ENCODE peak calls at places on chromosomes 3 and 15, in four cellular contexts. N, B, U and M are unnamed samples. For H3K27me3, the result is how much of the 10 kb centered on the place peaks cover.

GRCh38 chr15:63890617-63891016 is 56.9 kb upstream of the HERC1 start:
- DNase-seq in U (no peak), B (no peak), N (no peak), M (no peak)

GRCh38 chr15:79185199-79185598 is 94.6 kb upstream of the RASGRF1 start:
- DNase-seq in N (no peak), U (no peak), B (no peak), M (no peak)

GRCh38 chr3:114879059-114880031 is 267.7 kb downstream of the ZBTB20 start:
- DNase-seq in U (no peak), B (no peak), N (no peak), M (no peak)

GRCh38 chr15:64753419-64754185 is 21.8 kb downstream of the RBPMS2 start:
- DNase-seq in N (no peak), U (no peak), B (no peak), M (no peak)

GRCh38 chr3:194565597-194566190 is 67.5 kb downstream of the TMEM44 start:
- DNase-seq in N (no peak), B (no peak), U (no peak), M (no peak)

GRCh38 chr3:197234947-197235914 is 63.2 kb downstream of the DLG1 start:
- DNase-seq in N (no peak), U (no peak), B (no peak), M (no peak)

GRCh38 chr15:57924536-57924935 is 141.0 kb downstream of the ALDH1A2 start:
- DNase-seq in B (no peak), U (no peak), N (no peak), M (no peak)

GRCh38 chr15:75123395-75123794 is 78.3 kb upstream of the C15orf39 start:
- DNase-seq in N (no peak), B (no peak), U (no peak), M (no peak)

GRCh38 chr3:98971183-98971681 is 69.7 kb upstream of the DCBLD2 start:
- DNase-seq in N (no peak), B (no peak), U (no peak), M (no peak)

GRCh38 chr15:94021621-94022320 is 209.6 kb upstream of the MCTP2 start:
- DNase-seq in U (no peak), B (no peak), N (peak), M (no peak)

GRCh38 chr3:128445357-128445756 is 21.3 kb downstream of the DNAJB8 start:
- DNase-seq in U (no peak), N (no peak), B (no peak), M (no peak)
- TF ChIP-seq CTCF in U (no peak), N (no peak), B (no peak), M (no peak)

GRCh38 chr3:29612536-29612935 is 331.7 kb downstream of the RBMS3 start:
- DNase-seq in B (no peak), N (no peak), U (no peak), M (no peak)

GRCh38 chr3:29614954-29615353 is 334.1 kb downstream of the RBMS3 start:
- DNase-seq in U (no peak), B (no peak), N (no peak), M (no peak)

GRCh38 chr3:29609007-29609805 is 328.3 kb downstream of the RBMS3 start:
- DNase-seq in U (no peak), B (no peak), N (no peak), M (no peak)

GRCh38 chr3:29610781-29611180 is 329.9 kb downstream of the RBMS3 start:
- DNase-seq in B (no peak), N (no peak), U (no peak), M (no peak)

DNA sequence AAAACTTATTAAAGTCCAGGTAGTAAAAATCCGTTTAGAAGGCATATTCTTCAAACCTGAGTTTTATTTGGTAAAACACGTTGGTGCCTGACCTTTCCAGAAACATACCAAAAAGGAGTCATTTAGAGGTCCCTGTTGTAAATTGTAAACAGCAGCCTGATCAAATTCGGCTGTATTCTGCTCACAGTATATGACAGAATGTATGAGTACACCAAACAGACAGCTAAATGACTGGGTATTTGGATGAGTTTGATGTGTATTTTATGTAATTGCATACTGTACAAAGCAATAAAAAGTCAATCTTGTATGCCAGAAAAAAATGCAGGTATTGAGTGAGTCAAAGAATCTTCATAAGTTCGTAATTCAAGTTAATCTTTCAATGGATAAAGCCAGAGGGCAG is 330.4 kb downstream of the RBMS3 start:
- DNase-seq in B (no peak), U (no peak), N (no peak), M (no peak)
- H3K27me3 ChIP-seq in B (under half), U (under half), N (under half), M (under half)

GRCh38 chr3:78978037-78978436 is 789.8 kb downstream of the ROBO1 start:
- DNase-seq in B (no peak), U (no peak), N (no peak), M (no peak)
- TF ChIP-seq CTCF in B (peak), U (peak), N (no peak), M (peak)

DNA sequence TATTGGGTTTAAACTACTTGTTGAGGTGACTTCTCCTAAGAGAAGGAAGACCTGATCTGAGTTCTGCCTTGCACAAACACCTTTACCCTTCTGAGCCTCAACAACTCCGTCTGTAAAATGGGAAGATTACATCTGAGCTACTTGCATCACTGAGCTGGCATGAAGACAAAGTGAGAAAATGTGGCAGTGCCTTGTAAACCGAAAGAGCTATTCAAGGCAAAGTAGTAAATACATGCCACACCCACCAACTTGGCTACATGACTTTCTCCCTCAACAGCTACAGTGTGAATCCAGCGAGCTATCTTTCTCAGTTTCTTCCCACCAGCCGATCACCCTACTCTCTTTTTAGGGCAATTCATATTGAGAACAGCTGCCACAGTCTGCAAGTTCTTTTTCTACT is 148.3 kb downstream of the FOXB1 start:
- DNase-seq in B (no peak), N (no peak), U (no peak), M (no peak)
- H3K27me3 ChIP-seq in B (under half), N (under half), U (under half), M (half or more)

GRCh38 chr15:41860049-41860828 is 21.6 kb downstream of the PLA2G4B start:
- DNase-seq in U (no peak), N (peak), B (no peak), M (no peak)
- TF ChIP-seq CTCF in U (no peak), N (no peak), B (peak), M (peak)

DNA sequence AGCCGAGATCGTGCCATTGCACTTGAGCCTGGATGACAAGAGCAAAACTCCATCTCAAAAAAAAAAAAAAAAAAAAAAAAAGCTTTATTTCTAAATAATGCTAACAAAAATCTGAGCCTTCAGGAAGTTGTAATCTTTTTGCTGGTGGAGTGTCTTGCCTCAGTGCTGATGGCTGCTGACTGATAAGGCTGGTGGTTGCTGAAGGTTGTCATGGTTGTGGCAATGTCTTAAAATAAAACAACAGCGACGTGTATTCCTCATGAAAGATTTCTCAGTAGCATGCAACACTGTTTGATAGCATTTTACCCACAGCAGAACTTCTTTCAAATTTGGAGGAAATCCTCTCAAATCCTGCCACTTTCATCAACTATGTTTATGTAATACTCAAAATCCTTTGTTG is 77.4 kb upstream of the PTPRG start:
- DNase-seq in N (no peak), B (no peak), U (no peak), M (no peak)
- H3K27me3 ChIP-seq in N (under half), B (under half), U (under half), M (under half)

GRCh38 chr15:44296625-44297524 is 8.4 kb downstream of the GOLM2 start:
- DNase-seq in B (no peak), N (no peak), U (no peak), M (no peak)

GRCh38 chr15:44300567-44300966 is 12.0 kb downstream of the GOLM2 start:
- DNase-seq in U (no peak), B (no peak), N (no peak), M (no peak)

GRCh38 chr15:44299997-44300396 is 11.5 kb downstream of the GOLM2 start:
- DNase-seq in N (no peak), B (no peak), U (no peak), M (no peak)

GRCh38 chr15:44295909-44296420 is 7.4 kb downstream of the GOLM2 start:
- DNase-seq in U (no peak), B (no peak), N (no peak), M (no peak)

DNA sequence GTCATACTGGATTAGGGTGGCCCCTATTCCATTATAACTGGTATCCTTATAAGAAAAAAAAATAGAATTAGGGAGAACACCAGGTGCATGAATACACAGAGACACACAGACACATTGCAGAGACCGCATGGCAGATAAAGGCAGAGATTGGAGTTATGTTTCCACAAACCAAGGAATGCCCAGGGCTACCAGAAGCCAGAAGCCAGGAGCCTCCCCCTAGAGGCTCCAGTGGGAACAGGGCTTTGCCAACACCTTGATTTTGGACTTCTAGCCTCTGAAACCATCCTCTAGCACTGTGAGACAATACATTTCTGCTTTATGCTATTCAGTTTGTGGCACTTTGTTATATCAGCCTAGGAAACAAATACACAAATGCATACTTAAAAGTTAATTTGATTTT is 10.4 kb downstream of the GOLM2 start:
- DNase-seq in U (no peak), B (no peak), N (no peak), M (no peak)
- TF ChIP-seq CTCF in U (no peak), B (no peak), N (no peak), M (no peak)